ENCODE peak calls at places on chromosome 5, in nine cellular contexts. M is EL; X is neuronal stem cell; S is mesothelial cell of epicardium; R is foreskin fibroblast; H is stimulated activated CD4-positive, alpha-beta T cell treated with anti-CD3 and anti-CD28 coated beads, Interleukin-1b, Interleukin-23, amount 100 ng/mL, for 1 hour; V is T-helper 9 cell; Q is testis; P is left ventricle myocardium inferior. Z is an unnamed sample.

GRCh38 chr5:123813937-123814624 is 302.1 kb downstream of the CSNK1G3 start:
- DNase-seq in M (peak), X (no peak), S (no peak), V (no peak), Q (no peak), P (no peak), H (no peak), R (peak), Z (no peak)

GRCh38 chr5:134101686-134102439 is 12.6 kb upstream of the TCF7 start:
- DNase-seq in V (peak), R (no peak), H (no peak), X (no peak), Q (peak), M (peak), P (peak), S (no peak), Z (peak)

GRCh38 chr5:4511996-4512656 is 628.0 kb upstream of the ADAMTS16 start:
- DNase-seq in S (peak), P (peak), X (no peak), H (no peak), V (no peak), M (no peak), R (no peak), Q (peak), Z (no peak)

GRCh38 chr5:2006193-2006970 is 123.7 kb upstream of the IRX4 start:
- DNase-seq in X (no peak), M (no peak), H (no peak), V (no peak), S (no peak), R (no peak), Q (no peak), P (no peak), Z (no peak)

GRCh38 chr5:180647465-180647864 is 1.9 kb downstream of the FLT4 start:
- DNase-seq in X (no peak), Q (no peak), P (no peak), R (no peak), M (no peak), S (no peak), H (no peak), V (no peak), Z (no peak)

GRCh38 chr5:149959406-149960236 is 937 bp upstream of the SLC26A2 start:
- DNase-seq in X (no peak), S (no peak), Q (no peak), H (peak), P (no peak), R (peak), M (peak), V (peak), Z (no peak)

GRCh38 chr5:40441733-40442132 is 238.0 kb upstream of the PTGER4 start:
- DNase-seq in S (no peak), Q (no peak), M (no peak), X (no peak), R (no peak), H (no peak), P (no peak), V (no peak), Z (no peak)

GRCh38 chr5:150513375-150514309 is 5.7 kb downstream of the NDST1 start:
- DNase-seq in Q (no peak), H (no peak), R (no peak), M (no peak), X (no peak), V (no peak), S (no peak), P (no peak), Z (no peak)

GRCh38 chr5:38719403-38719802 is 126.4 kb upstream of the OSMR start:
- DNase-seq in R (no peak), S (no peak), P (no peak), M (no peak), Q (no peak), V (no peak), X (no peak), H (no peak), Z (no peak)

GRCh38 chr5:148820778-148821395 is 5.5 kb upstream of the ADRB2 start:
- DNase-seq in Q (peak), P (no peak), R (no peak), X (peak), V (peak), S (no peak), H (no peak), M (peak), Z (no peak)

GRCh38 chr5:67487862-67488261 is 291.3 kb upstream of the CD180 start:
- DNase-seq in X (no peak), M (no peak), P (no peak), S (no peak), Q (no peak), V (no peak), H (no peak), R (no peak), Z (no peak)

GRCh38 chr5:80346055-80346454 is 26.3 kb downstream of the SPZ1 start:
- DNase-seq in R (no peak), Q (peak), X (no peak), M (peak), P (no peak), S (no peak), V (no peak), H (no peak), Z (peak)

GRCh38 chr5:173679909-173680626 is 63.6 kb upstream of the BOD1 start:
- DNase-seq in H (no peak), Q (peak), S (no peak), V (no peak), R (no peak), P (no peak), M (no peak), X (no peak), Z (no peak)

GRCh38 chr5:132003982-132004381 is 7.5 kb downstream of the ACSL6 start:
- DNase-seq in R (no peak), X (no peak), Q (no peak), V (no peak), P (no peak), H (no peak), M (no peak), S (no peak), Z (no peak)

GRCh38 chr5:13328316-13328715 is 616.2 kb downstream of the DNAH5 start:
- DNase-seq in M (no peak), V (no peak), R (no peak), P (no peak), X (no peak), S (no peak), H (no peak), Q (no peak), Z (no peak)

GRCh38 chr5:66324357-66324756 is 180.3 kb downstream of the SREK1 start:
- DNase-seq in Q (no peak), M (no peak), X (no peak), V (no peak), H (no peak), P (peak), S (no peak), R (no peak), Z (no peak)

GRCh38 chr5:172031894-172032461 is 25.5 kb upstream of the FBXW11 start:
- DNase-seq in R (no peak), H (no peak), X (no peak), V (no peak), Q (no peak), M (no peak), S (no peak), P (no peak), Z (no peak)

GRCh38 chr5:72256536-72256935 is 63.5 kb downstream of the MRPS27 start:
- DNase-seq in H (no peak), Q (no peak), M (no peak), X (no peak), S (no peak), V (no peak), P (no peak), R (no peak), Z (no peak)

GRCh38 chr5:34740306-34740891 is 84.3 kb downstream of the RAI14 start:
- DNase-seq in X (no peak), R (no peak), H (no peak), P (peak), V (no peak), Q (peak), M (no peak), S (no peak), Z (no peak)

GRCh38 chr5:1474875-1475543 is 29.8 kb upstream of the SLC6A3 start:
- DNase-seq in X (no peak), P (peak), R (no peak), Q (no peak), S (no peak), V (no peak), H (no peak), M (no peak), Z (no peak)

GRCh38 chr5:168947212-168947868 is 353.6 kb downstream of the SLIT3 start:
- DNase-seq in S (peak), M (peak), Q (peak), V (no peak), X (peak), P (peak), R (peak), H (no peak), Z (no peak)

GRCh38 chr5:107321906-107322305 is 348.8 kb downstream of the EFNA5 start:
- DNase-seq in R (no peak), X (no peak), V (no peak), M (no peak), Q (no peak), S (no peak), P (no peak), H (no peak), Z (no peak)

Z was measured in effector CD8-positive, alpha-beta T cell.